ENCODE peak calls at places on chromosomes 3 and 15, in four cellular contexts. One of them, this sample, is unnamed.

GRCh38 chr15:87863152-87863551 is 393.4 kb downstream of the NTRK3 start:
- DNase-seq in iPS DF 6.9: peak; percentile 25
- DNase-seq in RWPE2: no peak
- DNase-seq in fibroblast of lung: peak; percentile 5
- DNase-seq in this sample: no peak

GRCh38 chr3:69761896-69762789 is 22.9 kb downstream of the MITF start:
- DNase-seq in iPS DF 6.9: no peak
- DNase-seq in RWPE2: no peak
- DNase-seq in fibroblast of lung: peak; percentile 88
- DNase-seq in this sample: peak; percentile 82

GRCh38 chr3:183185696-183186095 is 23.2 kb upstream of the LAMP3 start:
- DNase-seq in fibroblast of lung: peak; percentile 88
- DNase-seq in iPS DF 6.9: no peak
- DNase-seq in RWPE2: no peak
- DNase-seq in this sample: peak; percentile 64

GRCh38 chr15:82231233-82231632 is 31.3 kb downstream of the EFL1 start:
- DNase-seq in fibroblast of lung: no peak
- DNase-seq in RWPE2: no peak
- DNase-seq in iPS DF 6.9: no peak
- DNase-seq in this sample: no peak

GRCh38 chr3:177606891-177607290 is 409.6 kb upstream of the TBL1XR1 start:
- DNase-seq in RWPE2: no peak
- DNase-seq in iPS DF 6.9: no peak
- DNase-seq in fibroblast of lung: no peak
- DNase-seq in this sample: peak; percentile 52

GRCh38 chr15:76345269-76345879 is 8.8 kb downstream of the ISL2 start:
- DNase-seq in fibroblast of lung: no peak
- DNase-seq in RWPE2: no peak
- DNase-seq in iPS DF 6.9: no peak
- DNase-seq in this sample: no peak

GRCh38 chr15:85704021-85704420 is 90.7 kb downstream of the KLHL25 start:
- DNase-seq in RWPE2: no peak
- DNase-seq in fibroblast of lung: no peak
- DNase-seq in iPS DF 6.9: no peak
- DNase-seq in this sample: no peak

GRCh38 chr15:29887719-29888118 is 65.5 kb upstream of the TJP1 start:
- DNase-seq in fibroblast of lung: peak; percentile 90
- DNase-seq in iPS DF 6.9: no peak
- DNase-seq in RWPE2: no peak
- DNase-seq in this sample: no peak

GRCh38 chr3:186754006-186754405 is 29.4 kb upstream of the EIF4A2 start:
- DNase-seq in iPS DF 6.9: no peak
- DNase-seq in RWPE2: no peak
- DNase-seq in fibroblast of lung: no peak
- DNase-seq in this sample: no peak

GRCh38 chr3:126550488-126551051 is 8.2 kb downstream of the C3orf22 start:
- DNase-seq in RWPE2: peak; percentile 44
- DNase-seq in fibroblast of lung: no peak
- DNase-seq in iPS DF 6.9: no peak
- DNase-seq in this sample: no peak

GRCh38 chr3:196399485-196399945 is 32.7 kb downstream of the UBXN7 start:
- DNase-seq in fibroblast of lung: no peak
- DNase-seq in RWPE2: no peak
- DNase-seq in iPS DF 6.9: no peak
- DNase-seq in this sample: peak; percentile 29

GRCh38 chr3:195221015-195221853 is 49.7 kb downstream of the XXYLT1 start:
- DNase-seq in fibroblast of lung: peak; percentile 49
- DNase-seq in iPS DF 6.9: no peak
- DNase-seq in RWPE2: no peak
- DNase-seq in this sample: no peak

GRCh38 chr3:41956574-41956973 is 5.3 kb downstream of the ULK4 start:
- DNase-seq in RWPE2: no peak
- DNase-seq in iPS DF 6.9: no peak
- DNase-seq in fibroblast of lung: no peak
- DNase-seq in this sample: no peak

GRCh38 chr3:71629289-71630252 is 46.0 kb upstream of the FOXP1 start:
- DNase-seq in RWPE2: no peak
- DNase-seq in fibroblast of lung: peak; percentile 66
- DNase-seq in iPS DF 6.9: no peak
- DNase-seq in this sample: no peak

GRCh38 chr3:146223401-146224373 is 27.2 kb downstream of the PLSCR4 start:
- DNase-seq in iPS DF 6.9: no peak
- DNase-seq in fibroblast of lung: peak; percentile 25
- DNase-seq in RWPE2: no peak
- DNase-seq in this sample: no peak

GRCh38 chr15:73932381-73933191 is 6.3 kb downstream of the LOXL1 start:
- DNase-seq in iPS DF 6.9: no peak
- DNase-seq in fibroblast of lung: no peak
- DNase-seq in RWPE2: no peak
- DNase-seq in this sample: no peak

GRCh38 chr3:16132926-16133325 is 41.6 kb upstream of the GALNT15 start:
- DNase-seq in fibroblast of lung: peak; percentile 91
- DNase-seq in iPS DF 6.9: no peak
- DNase-seq in RWPE2: no peak
- DNase-seq in this sample: no peak

GRCh38 chr15:24878153-24878552 is 76.6 kb upstream of the SNRPN start:
- DNase-seq in fibroblast of lung: peak; percentile 70
- DNase-seq in iPS DF 6.9: no peak
- DNase-seq in RWPE2: peak; percentile 76
- DNase-seq in this sample: peak; percentile 1

GRCh38 chr3:115227461-115227860 is 80.4 kb upstream of the ZBTB20 start:
- DNase-seq in fibroblast of lung: no peak
- DNase-seq in iPS DF 6.9: no peak
- DNase-seq in RWPE2: no peak
- DNase-seq in this sample: no peak

GRCh38 chr15:92305342-92305741 is 88.3 kb upstream of the ST8SIA2 start:
- DNase-seq in fibroblast of lung: no peak
- DNase-seq in iPS DF 6.9: no peak
- DNase-seq in RWPE2: no peak
- DNase-seq in this sample: no peak

GRCh38 chr3:157128771-157129671 is 30.9 kb downstream of the CCNL1 start:
- DNase-seq in fibroblast of lung: no peak
- DNase-seq in iPS DF 6.9: no peak
- DNase-seq in RWPE2: peak; percentile 58
- DNase-seq in this sample: peak; percentile 82

GRCh38 chr3:157125101-157125500 is 34.8 kb downstream of the CCNL1 start:
- DNase-seq in fibroblast of lung: no peak
- DNase-seq in iPS DF 6.9: no peak
- DNase-seq in RWPE2: no peak
- DNase-seq in this sample: peak; percentile 77

GRCh38 chr3:157127268-157127667 is 32.7 kb downstream of the CCNL1 start:
- DNase-seq in RWPE2: no peak
- DNase-seq in iPS DF 6.9: no peak
- DNase-seq in fibroblast of lung: no peak
- DNase-seq in this sample: peak; percentile 90

GRCh38 chr3:157127831-157128767 is 31.8 kb downstream of the CCNL1 start:
- DNase-seq in RWPE2: peak; percentile 73
- DNase-seq in fibroblast of lung: peak; percentile 79
- DNase-seq in iPS DF 6.9: no peak
- DNase-seq in this sample: peak; percentile 99

DNA sequence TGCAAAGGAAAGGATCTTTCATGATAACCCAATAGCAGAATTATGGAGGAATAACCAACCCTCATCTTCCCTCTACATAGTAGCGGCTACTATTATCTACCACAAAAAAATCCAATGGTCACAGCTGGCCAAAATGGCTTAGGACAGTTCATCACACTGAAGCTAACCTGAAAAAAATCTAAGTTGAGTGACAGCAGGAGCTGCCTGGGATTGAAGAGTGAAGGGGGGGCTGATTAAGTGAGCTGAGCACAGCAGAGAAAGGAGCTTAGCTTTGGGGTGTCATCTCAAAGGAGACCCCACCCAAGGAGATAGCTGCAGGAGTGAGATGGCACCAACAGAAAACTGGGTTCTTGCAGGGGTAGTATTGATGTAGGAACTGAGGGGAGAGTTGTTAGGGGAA is 33.6 kb downstream of the CCNL1 start:
- DNase-seq in fibroblast of lung: no peak
- DNase-seq in iPS DF 6.9: no peak
- DNase-seq in RWPE2: no peak
- DNase-seq in this sample: no peak
- H3K4me1 ChIP-seq in fibroblast of lung: peaks cover 14% of the 10 kb centered on the region
- H3K4me1 ChIP-seq in iPS DF 6.9: peaks cover 6% of the 10 kb centered on the region
- H3K4me1 ChIP-seq in RWPE2: peaks cover 82% of the 10 kb centered on the region
- H3K4me1 ChIP-seq in this sample: peaks cover 95% of the 10 kb centered on the region

DNA sequence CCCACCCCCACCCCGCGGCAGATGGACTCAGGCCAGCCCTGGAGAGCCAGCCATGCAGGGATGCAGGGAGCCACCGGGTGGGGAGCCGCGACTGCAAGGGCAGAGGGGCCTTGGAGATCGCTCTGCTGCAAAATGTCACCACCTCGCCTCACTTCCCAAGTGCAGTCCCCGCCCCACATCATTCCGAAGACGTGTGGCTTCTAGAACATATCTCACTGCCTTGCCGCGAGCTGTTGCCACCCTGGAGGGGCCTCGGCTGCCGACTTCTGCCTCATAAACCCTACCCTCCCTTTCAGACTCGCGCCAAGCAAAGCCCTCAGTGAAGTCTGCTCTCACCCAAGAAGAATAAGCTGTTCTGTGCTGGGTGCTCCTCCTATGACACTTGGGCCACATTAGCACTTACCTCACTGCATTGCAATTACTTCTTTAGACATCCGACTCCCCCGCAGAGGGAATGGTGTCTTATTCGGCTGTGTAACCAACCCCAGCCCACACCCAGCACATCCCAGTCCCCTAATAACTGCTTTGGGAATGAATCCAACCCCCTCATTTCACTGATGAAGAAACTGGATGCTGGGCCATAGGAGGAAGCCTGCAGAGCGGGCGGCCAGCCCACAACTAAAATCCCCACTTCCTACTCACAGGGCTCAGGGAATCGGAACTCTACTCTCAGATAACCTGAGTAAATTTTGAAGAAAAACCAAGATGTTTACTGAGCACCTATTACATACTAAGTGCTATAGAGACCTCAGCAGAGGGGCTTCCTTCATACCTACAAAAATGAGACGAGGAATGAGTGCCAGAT is 8.6 kb downstream of the TLE3 start:
- DNase-seq in fibroblast of lung: peak; percentile 76
- DNase-seq in RWPE2: no peak
- DNase-seq in iPS DF 6.9: no peak
- DNase-seq in this sample: no peak
- H3K4me1 ChIP-seq in fibroblast of lung: peaks cover 17% of the 10 kb centered on the region
- H3K4me1 ChIP-seq in RWPE2: peaks cover 27% of the 10 kb centered on the region
- H3K4me1 ChIP-seq in iPS DF 6.9: peaks cover 33% of the 10 kb centered on the region
- H3K4me1 ChIP-seq in this sample: no peaks in the 10 kb centered on the region

GRCh38 chr15:98735895-98736617 is 87.7 kb downstream of the IGF1R start:
- DNase-seq in RWPE2: no peak
- DNase-seq in fibroblast of lung: no peak
- DNase-seq in iPS DF 6.9: no peak
- DNase-seq in this sample: no peak
- H3K4me1 ChIP-seq in RWPE2: peaks cover 22% of the 10 kb centered on the region
- H3K4me1 ChIP-seq in fibroblast of lung: peaks cover 7% of the 10 kb centered on the region
- H3K4me1 ChIP-seq in iPS DF 6.9: peaks cover 15% of the 10 kb centered on the region
- H3K4me1 ChIP-seq in this sample: peaks cover 19% of the 10 kb centered on the region

GRCh38 chr3:102180291-102180931 is 254.4 kb upstream of the ZPLD1 start:
- DNase-seq in iPS DF 6.9: no peak
- DNase-seq in RWPE2: no peak
- DNase-seq in fibroblast of lung: peak; percentile 82
- DNase-seq in this sample: no peak
- H3K4me1 ChIP-seq in iPS DF 6.9: peaks cover 2% of the 10 kb centered on the region
- H3K4me1 ChIP-seq in RWPE2: peaks cover 16% of the 10 kb centered on the region
- H3K4me1 ChIP-seq in fibroblast of lung: peaks cover 9% of the 10 kb centered on the region
- H3K4me1 ChIP-seq in this sample: peaks cover 32% of the 10 kb centered on the region

GRCh38 chr3:61629442-61629841 is 68.1 kb downstream of the PTPRG start:
- DNase-seq in fibroblast of lung: no peak
- DNase-seq in iPS DF 6.9: no peak
- DNase-seq in RWPE2: no peak
- DNase-seq in this sample: no peak
- H3K4me1 ChIP-seq in fibroblast of lung: peaks cover 9% of the 10 kb centered on the region
- H3K4me1 ChIP-seq in iPS DF 6.9: peaks cover 3% of the 10 kb centered on the region
- H3K4me1 ChIP-seq in RWPE2: peaks cover 13% of the 10 kb centered on the region
- H3K4me1 ChIP-seq in this sample: peaks cover 25% of the 10 kb centered on the region

GRCh38 chr15:66743703-66744536 is 41.9 kb downstream of the SMAD6 start:
- DNase-seq in iPS DF 6.9: no peak
- DNase-seq in RWPE2: no peak
- DNase-seq in fibroblast of lung: no peak
- DNase-seq in this sample: no peak
- H3K4me1 ChIP-seq in iPS DF 6.9: peaks cover 11% of the 10 kb centered on the region
- H3K4me1 ChIP-seq in RWPE2: peaks cover 13% of the 10 kb centered on the region
- H3K4me1 ChIP-seq in fibroblast of lung: peaks cover 37% of the 10 kb centered on the region
- H3K4me1 ChIP-seq in this sample: peaks cover 5% of the 10 kb centered on the region

This sample was measured in mammary epithelial cell.